ENCODE peak calls at places on chromosomes 6 and 20, in nine cellular contexts. Y is T-helper 2 cell, M is NCI-H345, K is kidney epithelial cell, H is MV-4-11, P is hypothalamus, E is left lung, L is astrocyte of the spinal cord, I is caudate nucleus. B is an unnamed sample.
A peak's percentile ranks its signal among the peaks of the same experiment; 100 is the strongest.

GRCh38 chr20:3661836-3662665 is 1.1 kb downstream of the GFRA4 start:
- DNase-seq in Y (no peak), M (peak; percentile 32), K (no peak), H (no peak), P (no peak), E (no peak), L (no peak), I (no peak), B (no peak)

GRCh38 chr6:3421763-3422456 is 34.9 kb downstream of the SLC22A23 start:
- DNase-seq in Y (no peak), M (no peak), K (no peak), H (no peak), P (no peak), E (no peak), L (peak; percentile 83), I (no peak), B (no peak)

GRCh38 chr6:16736856-16737255 is 24.4 kb downstream of the ATXN1 start:
- DNase-seq in Y (no peak), M (no peak), K (no peak), H (no peak), P (no peak), E (no peak), L (no peak), I (no peak), B (no peak)

GRCh38 chr6:1689141-1689540 is 79.4 kb downstream of the FOXC1 start:
- DNase-seq in Y (no peak), M (no peak), K (no peak), H (peak; percentile 24), P (no peak), E (no peak), L (no peak), I (no peak), B (no peak)

GRCh38 chr20:14879020-14879697 is 541.7 kb upstream of the FLRT3 start:
- DNase-seq in Y (no peak), M (peak; percentile 13), K (peak; percentile 71), H (no peak), P (no peak), E (no peak), L (peak; percentile 79), I (no peak), B (no peak)

GRCh38 chr6:27503436-27504030 is 30.6 kb upstream of the ZNF184 start:
- DNase-seq in Y (peak; percentile 68), M (peak; percentile 75), K (no peak), H (peak; percentile 69), P (no peak), E (peak; percentile 37), L (peak; percentile 85), I (peak; percentile 13), B (no peak)

GRCh38 chr6:139369568-139370046 is 4.8 kb downstream of the CITED2 start:
- DNase-seq in Y (no peak), M (peak; percentile 42), K (no peak), H (peak; percentile 68), P (no peak), E (no peak), L (peak; percentile 75), I (no peak), B (no peak)

GRCh38 chr20:44886828-44887227 is 1.3 kb downstream of the YWHAB start:
- DNase-seq in Y (no peak), M (no peak), K (no peak), H (no peak), P (no peak), E (no peak), L (no peak), I (no peak), B (no peak)

GRCh38 chr6:119241540-119242309 is 107.8 kb downstream of the MAN1A1 start:
- DNase-seq in Y (no peak), M (no peak), K (no peak), H (no peak), P (no peak), E (no peak), L (no peak), I (no peak), B (no peak)

GRCh38 chr6:43742285-43742684 is 27.7 kb upstream of the VEGFA start:
- DNase-seq in Y (no peak), M (no peak), K (no peak), H (no peak), P (no peak), E (peak; percentile 19), L (no peak), I (no peak), B (no peak)

GRCh38 chr6:38012573-38012972 is 193.0 kb downstream of the ZFAND3 start:
- DNase-seq in Y (no peak), M (no peak), K (peak; percentile 16), H (peak; percentile 26), P (no peak), E (no peak), L (peak; percentile 56), I (no peak), B (peak; percentile 13)

GRCh38 chr6:17585766-17586502 is 14.2 kb upstream of the FAM8A1 start:
- DNase-seq in Y (no peak), M (peak; percentile 8), K (no peak), H (peak; percentile 51), P (no peak), E (peak; percentile 38), L (no peak), I (no peak), B (no peak)

GRCh38 chr20:7361321-7361720 is 578.9 kb downstream of the HAO1 start:
- DNase-seq in Y (no peak), M (no peak), K (no peak), H (no peak), P (no peak), E (no peak), L (no peak), I (no peak), B (no peak)

GRCh38 chr6:43984442-43985321 is 142.6 kb downstream of the MRPL14 start:
- DNase-seq in Y (no peak), M (no peak), K (no peak), H (no peak), P (no peak), E (no peak), L (no peak), I (no peak), B (no peak)

GRCh38 chr6:167746377-167747151 is 80.1 kb upstream of the AFDN start:
- DNase-seq in Y (no peak), M (no peak), K (no peak), H (no peak), P (no peak), E (no peak), L (no peak), I (no peak), B (no peak)

GRCh38 chr6:81307640-81308214 is 444.8 kb downstream of the TENT5A start:
- DNase-seq in Y (no peak), M (no peak), K (no peak), H (no peak), P (no peak), E (no peak), L (no peak), I (no peak), B (no peak)